ENCODE peak calls at places on chromosomes 13 and 19, in nine cellular contexts. O is IMR-90, G is thyroid gland, B is mammary epithelial cell, T is right lobe of liver, Q is astrocyte, H is GM23338, R is pancreas, P is lower lobe of right lung. L is an unnamed sample.

GRCh38 chr13:79458436-79458835 is 22.5 kb upstream of the NDFIP2 start:
- DNase-seq in P (no peak), Q (no peak), R (no peak), O (no peak), G (no peak), B (no peak), T (no peak), H (no peak), L (no peak)

GRCh38 chr13:30091035-30091434 is 216.3 kb downstream of the KATNAL1 start:
- DNase-seq in Q (no peak), R (no peak), H (no peak), P (no peak), O (no peak), T (no peak), G (peak; percentile 77), B (no peak), L (no peak)

GRCh38 chr13:30396434-30397075 is 25.7 kb upstream of the UBE2L5 start:
- DNase-seq in T (no peak), H (peak; percentile 12), Q (peak; percentile 30), B (peak; percentile 58), P (no peak), O (peak; percentile 19), R (no peak), G (no peak), L (no peak)

GRCh38 chr13:24097064-24097463 is 63.5 kb upstream of the SPATA13 start:
- DNase-seq in H (no peak), R (no peak), T (no peak), P (no peak), B (no peak), G (no peak), Q (no peak), O (peak; percentile 76), L (no peak)

GRCh38 chr13:102191951-102192461 is 209.8 kb downstream of the FGF14 start:
- DNase-seq in G (no peak), T (peak; percentile 61), R (no peak), B (peak; percentile 65), Q (peak; percentile 91), P (no peak), H (no peak), O (peak; percentile 62), L (no peak)

GRCh38 chr13:53242015-53242414 is 213.4 kb downstream of the OLFM4 start:
- DNase-seq in G (no peak), R (no peak), B (no peak), Q (no peak), H (no peak), P (no peak), T (no peak), O (no peak), L (no peak)

GRCh38 chr19:17184381-17184841 is 30.7 kb upstream of the USE1 start:
- DNase-seq in T (no peak), G (no peak), H (no peak), O (peak; percentile 7), P (no peak), R (no peak), Q (no peak), B (no peak), L (peak; percentile 43)

GRCh38 chr19:6568816-6569215 is 22.1 kb downstream of the CD70 start:
- DNase-seq in T (no peak), G (no peak), R (no peak), P (no peak), H (no peak), O (no peak), Q (no peak), B (no peak), L (no peak)

GRCh38 chr19:3062165-3063105 is at the start of gene TLE5:
- DNase-seq in H (peak; percentile 61), T (peak; percentile 76), G (peak; percentile 72), B (no peak), O (no peak), P (peak; percentile 80), Q (no peak), R (peak; percentile 89), L (peak; percentile 75)

GRCh38 chr19:2332341-2333026 is 4.0 kb downstream of the SPPL2B start:
- DNase-seq in O (no peak), B (no peak), Q (no peak), H (no peak), R (no peak), P (no peak), T (no peak), G (no peak), L (peak; percentile 38)

GRCh38 chr13:63636231-63636993 is 2220.8 kb upstream of the PCDH20 start:
- DNase-seq in O (no peak), T (no peak), H (peak; percentile 43), B (no peak), Q (no peak), P (no peak), G (no peak), R (no peak), L (no peak)

GRCh38 chr19:56112313-56112709 is 8.8 kb downstream of the ZNF787 start:
- DNase-seq in G (no peak), O (no peak), B (no peak), Q (no peak), P (peak; percentile 45), H (no peak), R (no peak), T (no peak), L (no peak)

GRCh38 chr13:57739089-57739488 is 107.5 kb downstream of the PCDH17 start:
- DNase-seq in P (no peak), B (no peak), T (no peak), R (no peak), O (no peak), H (peak; percentile 17), G (no peak), Q (no peak), L (no peak)

DNA sequence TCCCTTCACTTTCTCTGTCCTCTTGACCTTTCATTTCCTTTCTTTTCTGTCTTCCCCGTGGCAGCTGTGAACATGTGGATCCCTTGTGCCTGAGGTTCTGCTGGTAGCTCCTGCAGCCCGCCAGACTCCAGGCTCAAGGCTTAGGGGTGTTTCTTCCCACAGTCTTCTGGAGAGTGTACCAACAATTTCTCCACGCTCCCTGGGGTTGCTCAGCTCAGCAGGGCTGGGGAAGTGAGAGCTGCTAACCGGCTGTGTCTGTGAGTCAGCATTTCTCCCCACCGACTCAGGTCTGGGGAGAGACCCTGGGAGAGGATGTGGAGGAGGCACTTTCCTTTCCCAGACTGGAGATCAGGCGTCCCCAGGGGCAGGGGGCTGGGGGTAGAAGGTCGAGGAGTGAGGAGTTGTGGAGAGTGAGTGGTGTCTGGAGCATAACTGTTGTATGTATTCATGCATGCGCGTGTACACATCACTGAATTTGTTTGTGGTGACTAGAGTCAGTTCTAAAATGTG is 193.6 kb downstream of the KCNRG start:
- DNase-seq in P (peak; percentile 75), R (no peak), B (peak; percentile 43), G (peak; percentile 58), H (peak; percentile 54), Q (peak; percentile 91), O (peak; percentile 76), T (peak; percentile 42), L (no peak)
- TF ChIP-seq CTCF in P (no peak), R (no peak), B (no peak), G (no peak), H (no peak), Q (no peak), O (no peak), T (no peak), L (no peak)

DNA sequence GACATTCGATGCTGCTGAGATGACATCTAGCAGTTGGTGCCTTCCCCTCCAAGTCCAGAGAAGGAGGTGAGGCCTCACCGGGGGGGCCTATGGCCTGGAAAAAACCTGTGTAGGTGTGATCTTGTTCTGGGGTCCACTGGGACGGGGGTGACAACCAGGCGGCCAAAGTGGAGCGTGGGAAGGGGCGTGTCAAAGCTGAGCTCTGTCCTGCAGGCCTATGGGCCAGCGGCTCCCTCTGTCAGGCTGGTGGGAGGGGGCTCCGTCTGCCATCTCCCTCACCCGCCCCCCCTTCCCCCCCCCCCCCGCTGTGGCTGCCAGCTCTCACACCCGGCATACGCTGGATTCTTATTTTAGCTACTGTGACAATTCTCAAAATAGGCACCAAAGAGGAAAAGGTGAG is 56.7 kb upstream of the UQCRFS1 start:
- DNase-seq in R (no peak), G (no peak), H (no peak), Q (no peak), P (no peak), T (no peak), B (no peak), O (no peak), L (no peak)
- H3K27ac ChIP-seq in R (no peak overlapping the region), G (no peak overlapping the region), H (no peak overlapping the region), Q (no peak overlapping the region), P (no peak overlapping the region), T (no peak overlapping the region), B (no peak overlapping the region), O (no peak overlapping the region), L (no peak overlapping the region)

DNA sequence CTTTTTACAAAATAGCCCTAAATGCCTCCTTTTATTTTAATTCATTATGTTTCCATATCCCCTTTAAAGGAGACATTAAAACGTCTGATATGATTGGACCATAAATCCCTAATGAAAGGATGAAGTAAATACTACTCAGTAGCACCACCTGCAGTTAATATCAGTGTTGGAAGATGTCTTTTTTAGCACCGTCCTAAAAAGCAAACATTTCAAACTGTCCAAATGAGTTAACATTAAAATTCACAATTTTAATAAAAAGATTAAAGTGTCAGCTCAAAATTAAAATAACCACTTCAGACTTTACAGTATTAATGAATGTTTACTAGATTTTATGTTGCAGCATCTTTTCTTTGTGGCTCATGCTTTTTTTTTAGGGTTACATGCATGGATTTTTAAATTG is 12.3 kb downstream of the ZNF507 start:
- DNase-seq in R (no peak), T (no peak), O (no peak), B (no peak), P (no peak), G (no peak), Q (no peak), H (no peak), L (no peak)
- TF ChIP-seq CTCF in R (no peak), T (peak; percentile 33), O (peak; percentile 25), B (peak; percentile 25), P (no peak), G (no peak), Q (peak; percentile 25), H (peak; percentile 36), L (peak; percentile 13)

GRCh38 chr13:20170931-20171330 is 10.1 kb upstream of the GJA3 start:
- DNase-seq in T (no peak), O (no peak), G (no peak), P (no peak), R (no peak), B (no peak), Q (no peak), H (no peak), L (no peak)

GRCh38 chr13:20174656-20175405 is 14.0 kb upstream of the GJA3 start:
- DNase-seq in R (peak; percentile 65), P (peak; percentile 87), O (peak; percentile 99), B (peak; percentile 98), G (peak; percentile 24), Q (peak; percentile 91), H (no peak), T (peak; percentile 41), L (peak; percentile 52)

GRCh38 chr13:20173121-20173746 is 12.4 kb upstream of the GJA3 start:
- DNase-seq in T (no peak), B (no peak), P (no peak), R (no peak), H (no peak), Q (no peak), O (peak; percentile 34), G (no peak), L (no peak)

GRCh38 chr13:20168396-20168795 is 7.5 kb upstream of the GJA3 start:
- DNase-seq in P (no peak), O (no peak), Q (no peak), G (no peak), T (peak; percentile 50), R (no peak), H (no peak), B (peak; percentile 21), L (no peak)

DNA sequence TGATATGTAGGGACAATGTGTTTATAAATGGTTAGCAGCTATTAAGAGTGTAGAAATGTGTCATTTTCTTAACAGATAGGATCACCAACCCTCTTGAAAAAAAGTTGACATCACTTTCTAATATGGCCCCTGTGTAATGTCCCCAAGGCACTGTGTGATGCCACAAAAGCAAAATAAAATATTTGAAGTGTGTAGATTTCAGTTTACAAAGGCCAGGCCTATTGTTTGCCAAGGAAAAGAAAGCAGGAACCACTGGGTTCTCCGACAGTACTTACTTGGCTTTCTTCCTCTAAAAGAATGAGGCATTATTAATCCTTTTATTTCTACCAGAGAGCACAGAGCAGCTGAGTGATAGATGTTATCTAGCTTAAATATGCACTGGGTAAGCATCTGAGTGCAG is 10.5 kb upstream of the GJA3 start:
- DNase-seq in R (no peak), P (no peak), Q (peak; percentile 47), T (no peak), H (no peak), O (no peak), B (no peak), G (no peak), L (no peak)
- H3K27ac ChIP-seq in R (no peak overlapping the region), P (no peak overlapping the region), Q (no peak overlapping the region), T (no peak overlapping the region), H (no peak overlapping the region), O (no peak overlapping the region), B (no peak overlapping the region), G (no peak overlapping the region), L (no peak overlapping the region)

L was measured in CD4-positive, alpha-beta T cell.